ENCODE peak calls at places on chromosomes 11 and 22, in four cellular contexts. G is right cardiac atrium, K is hippocampal formation, H is LoVo. C is an unnamed sample.

GRCh38 chr11:28697920-28698827 is 590.0 kb downstream of the METTL15 start:
- DNase-seq in G (peak; percentile 62), K (peak; percentile 7), H (peak; percentile 36), C (peak; percentile 57)

GRCh38 chr22:37185646-37186227 is 2.3 kb downstream of the C1QTNF6 start:
- DNase-seq in G (peak; percentile 15), K (no peak), H (no peak), C (no peak)

GRCh38 chr11:2474059-2474901 is 29.5 kb downstream of the KCNQ1 start:
- DNase-seq in G (no peak), K (no peak), H (no peak), C (no peak)

GRCh38 chr11:79040348-79040747 is 400.5 kb downstream of the TENM4 start:
- DNase-seq in G (no peak), K (peak; percentile 18), H (no peak), C (peak; percentile 68)

GRCh38 chr11:8263109-8263768 is 439 bp downstream of the LMO1 start:
- DNase-seq in G (no peak), K (no peak), H (no peak), C (no peak)

GRCh38 chr11:17519031-17519430 is 25.2 kb downstream of the USH1C start:
- DNase-seq in G (no peak), K (no peak), H (no peak), C (no peak)

GRCh38 chr11:8828580-8829358 is 82.2 kb upstream of the AKIP1 start:
- DNase-seq in G (no peak), K (no peak), H (no peak), C (no peak)

GRCh38 chr22:38871360-38872171 is 450 bp downstream of the CBX6 start:
- DNase-seq in G (no peak), K (no peak), H (no peak), C (no peak)

GRCh38 chr11:112223125-112223524 is 3.1 kb upstream of the PTS start:
- DNase-seq in G (no peak), K (no peak), H (no peak), C (no peak)

GRCh38 chr22:43042101-43042780 is 27.3 kb upstream of the PACSIN2 start:
- DNase-seq in G (no peak), K (no peak), H (no peak), C (no peak)

GRCh38 chr22:44359496-44360110 is 46.9 kb upstream of the SHISAL1 start:
- DNase-seq in G (peak; percentile 32), K (no peak), H (no peak), C (no peak)

GRCh38 chr11:107179829-107180228 is 161.6 kb upstream of the GUCY1A2 start:
- DNase-seq in G (no peak), K (no peak), H (no peak), C (no peak)

GRCh38 chr11:127994736-127995135 is 592.6 kb downstream of the ETS1 start:
- DNase-seq in G (no peak), K (no peak), H (no peak), C (no peak)

GRCh38 chr11:2525941-2526807 is 81.4 kb downstream of the KCNQ1 start:
- DNase-seq in G (peak; percentile 63), K (no peak), H (no peak), C (no peak)

GRCh38 chr11:11531127-11531526 is 90.7 kb downstream of the GALNT18 start:
- DNase-seq in G (peak; percentile 64), K (no peak), H (no peak), C (peak; percentile 76)

GRCh38 chr11:112537846-112538330 is 277.2 kb upstream of the PLET1 start:
- DNase-seq in G (no peak), K (no peak), H (no peak), C (no peak)

GRCh38 chr11:62505784-62506145 is 40.8 kb downstream of the AHNAK start:
- DNase-seq in G (peak; percentile 73), K (no peak), H (no peak), C (no peak)

GRCh38 chr11:2223153-2223794 is 47.1 kb downstream of the ASCL2 start:
- DNase-seq in G (no peak), K (no peak), H (no peak), C (no peak)

GRCh38 chr22:36771376-36772063 is 4.4 kb downstream of the IFT27 start:
- DNase-seq in G (no peak), K (no peak), H (no peak), C (no peak)

GRCh38 chr11:41784513-41785335 is 325.3 kb upstream of the LRRC4C start:
- DNase-seq in G (no peak), K (no peak), H (peak; percentile 67), C (no peak)

GRCh38 chr11:113147249-113147648 is 167.1 kb upstream of the TTC12 start:
- DNase-seq in G (no peak), K (peak; percentile 94), H (no peak), C (no peak)

GRCh38 chr11:36436084-36436483 is 74.0 kb downstream of the TRAF6 start:
- DNase-seq in G (no peak), K (no peak), H (no peak), C (no peak)

GRCh38 chr11:64597671-64598101 is 6.7 kb downstream of the SLC22A12 start:
- DNase-seq in G (peak; percentile 40), K (no peak), H (no peak), C (no peak)

GRCh38 chr11:9030601-9031000 is 26.8 kb upstream of the NRIP3 start:
- DNase-seq in G (no peak), K (no peak), H (no peak), C (no peak)

GRCh38 chr22:19643448-19644313 is 70.6 kb upstream of the SEPTIN5 start:
- DNase-seq in G (no peak), K (no peak), H (no peak), C (no peak)

GRCh38 chr11:29507381-29507780 is 509.4 kb downstream of the KCNA4 start:
- DNase-seq in G (no peak), K (no peak), H (no peak), C (no peak)

C was measured in NCI-H446.